ENCODE peak calls at places on chromosomes 11 and 22, in ten cellular contexts. E, J, Q, B, P, K, U, M, S and N are unnamed samples.

GRCh38 chr11:96188625-96189006 is 154.4 kb downstream of the MAML2 start:
- DNase-seq in E (no peak), J (no peak), Q (no peak), B (no peak), P (peak), K (no peak), U (no peak), M (no peak), S (no peak), N (no peak)

GRCh38 chr11:85740464-85741400 is 54.7 kb upstream of the CCDC89 start:
- DNase-seq in E (no peak), J (no peak), Q (no peak), B (no peak), P (no peak), K (no peak), U (no peak), M (no peak), S (no peak), N (no peak)

GRCh38 chr11:1197886-1198765 is 24.7 kb upstream of the MUC5B start:
- DNase-seq in E (peak), J (peak), Q (peak), B (peak), P (no peak), K (peak), U (no peak), M (no peak), S (no peak), N (no peak)

GRCh38 chr11:135033545-135033944 is 621.5 kb upstream of the B3GAT1 start:
- DNase-seq in E (no peak), J (no peak), Q (no peak), B (no peak), P (no peak), K (no peak), U (no peak), M (peak), S (no peak), N (no peak)

GRCh38 chr11:76669901-76670474 is 559 bp downstream of the LRRC32 start:
- DNase-seq in E (peak), J (no peak), Q (peak), B (no peak), P (peak), K (peak), U (peak), M (no peak), S (peak), N (peak)

GRCh38 chr11:65208785-65209710 is 27.3 kb downstream of the CAPN1 start:
- DNase-seq in E (peak), J (peak), Q (peak), B (no peak), P (no peak), K (no peak), U (no peak), M (no peak), S (no peak), N (no peak)

GRCh38 chr11:371716-372590 is 2.7 kb downstream of the B4GALNT4 start:
- DNase-seq in E (no peak), J (no peak), Q (no peak), B (peak), P (no peak), K (no peak), U (no peak), M (no peak), S (no peak), N (no peak)

GRCh38 chr22:32949719-32950118 is 108.5 kb downstream of the SYN3 start:
- DNase-seq in E (no peak), J (no peak), Q (no peak), B (no peak), P (no peak), K (no peak), U (no peak), M (no peak), S (no peak), N (no peak)

GRCh38 chr11:17402486-17402885 is 14.0 kb upstream of the KCNJ11 start:
- DNase-seq in E (no peak), J (no peak), Q (no peak), B (no peak), P (no peak), K (no peak), U (no peak), M (no peak), S (no peak), N (no peak)

GRCh38 chr22:24582111-24582814 is 10.6 kb downstream of the LRRC75B start:
- DNase-seq in E (peak), J (peak), Q (no peak), B (no peak), P (no peak), K (no peak), U (no peak), M (no peak), S (no peak), N (no peak)

GRCh38 chr11:126938718-126939117 is 61.9 kb downstream of the KIRREL3 start:
- DNase-seq in E (no peak), J (no peak), Q (no peak), B (no peak), P (no peak), K (no peak), U (no peak), M (no peak), S (no peak), N (no peak)

GRCh38 chr22:24685804-24686203 is 82.8 kb downstream of the GGT1 start:
- DNase-seq in E (no peak), J (no peak), Q (no peak), B (peak), P (no peak), K (no peak), U (no peak), M (no peak), S (no peak), N (no peak)

GRCh38 chr22:40588726-40589125 is 47.8 kb downstream of the MRTFA start:
- DNase-seq in E (no peak), J (no peak), Q (no peak), B (no peak), P (peak), K (no peak), U (no peak), M (peak), S (no peak), N (no peak)

GRCh38 chr11:73997120-73997772 is 11.6 kb downstream of the UCP3 start:
- DNase-seq in E (peak), J (no peak), Q (no peak), B (no peak), P (no peak), K (no peak), U (no peak), M (no peak), S (no peak), N (no peak)

GRCh38 chr22:42269407-42270177 is 861 bp downstream of the TCF20 start:
- DNase-seq in E (peak), J (peak), Q (peak), B (peak), P (no peak), K (peak), U (peak), M (peak), S (peak), N (no peak)
- TF ChIP-seq POLR2A in E (no peak), J (no peak), Q (no peak), B (peak), P (no peak), K (no peak), U (no peak), M (peak), S (peak), N (no peak)

GRCh38 chr11:87290304-87290922 is 252.7 kb downstream of the TMEM135 start:
- DNase-seq in E (no peak), J (no peak), Q (no peak), B (no peak), P (peak), K (no peak), U (peak), M (peak), S (no peak), N (no peak)
- TF ChIP-seq CTCF in E (peak), J (peak), Q (no peak), B (peak), P (peak), K (peak), U (peak), M (peak), S (peak), N (peak)

GRCh38 chr22:23180301-23180892 is at the start of gene BCR:
- DNase-seq in E (peak), J (peak), Q (peak), B (peak), P (peak), K (peak), U (peak), M (peak), S (peak), N (peak)
- TF ChIP-seq POLR2A in E (no peak), J (no peak), Q (no peak), B (peak), P (no peak), K (peak), U (no peak), M (peak), S (peak), N (peak)

GRCh38 chr11:43935131-43935979 is 7.1 kb upstream of the C11orf96 start:
- DNase-seq in E (no peak), J (no peak), Q (peak), B (no peak), P (no peak), K (no peak), U (no peak), M (no peak), S (no peak), N (no peak)

GRCh38 chr11:43934359-43935130 is 7.9 kb upstream of the C11orf96 start:
- DNase-seq in E (no peak), J (no peak), Q (peak), B (no peak), P (no peak), K (peak), U (no peak), M (no peak), S (no peak), N (no peak)

GRCh38 chr11:43933226-43933607 is 9.2 kb upstream of the C11orf96 start:
- DNase-seq in E (no peak), J (no peak), Q (peak), B (no peak), P (no peak), K (no peak), U (no peak), M (no peak), S (no peak), N (no peak)

GRCh38 chr11:43931717-43932039 is 10.8 kb upstream of the C11orf96 start:
- DNase-seq in E (no peak), J (no peak), Q (peak), B (no peak), P (no peak), K (no peak), U (no peak), M (peak), S (no peak), N (no peak)

GRCh38 chr11:43933608-43934358 is 8.7 kb upstream of the C11orf96 start:
- DNase-seq in E (no peak), J (no peak), Q (peak), B (no peak), P (peak), K (no peak), U (no peak), M (no peak), S (no peak), N (no peak)
- TF ChIP-seq CTCF in E (no peak), J (no peak), Q (no peak), B (no peak), P (peak), K (no peak), U (no peak), M (no peak), S (no peak), N (no peak)

DNA sequence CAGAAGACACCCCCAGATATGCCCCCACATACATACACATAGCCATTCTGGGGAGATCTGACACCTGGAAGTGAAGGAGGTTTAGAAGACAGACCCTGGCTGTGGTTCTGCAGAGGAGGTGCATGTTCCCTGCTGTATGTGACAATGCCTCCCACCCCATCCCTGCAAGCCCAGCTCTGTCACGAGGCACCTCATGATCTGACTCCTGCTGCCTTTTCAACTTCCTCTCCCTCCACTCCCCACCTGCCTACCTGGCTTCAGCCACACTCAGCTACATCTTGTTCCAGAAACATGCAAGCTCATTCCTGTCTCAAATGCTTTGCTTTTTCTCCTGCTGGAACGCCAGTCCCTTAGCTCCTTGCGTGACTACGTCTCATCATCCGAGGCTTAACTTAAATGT is 114.6 kb downstream of the FEZ1 start:
- DNase-seq in E (no peak), J (no peak), Q (no peak), B (no peak), P (no peak), K (no peak), U (no peak), M (no peak), S (no peak), N (no peak)
- TF ChIP-seq POLR2A in E (no peak), J (no peak), Q (no peak), B (no peak), P (no peak), K (no peak), U (no peak), M (no peak), S (no peak), N (no peak)

GRCh38 chr22:29609139-29609538 is 5.7 kb downstream of the NF2 start:
- DNase-seq in E (no peak), J (no peak), Q (no peak), B (no peak), P (no peak), K (no peak), U (no peak), M (peak), S (no peak), N (no peak)
- TF ChIP-seq CTCF in E (no peak), J (no peak), Q (no peak), B (no peak), P (peak), K (no peak), U (peak), M (peak), S (no peak), N (no peak)

GRCh38 chr11:112227471-112227870 is 1.2 kb downstream of the PTS start:
- DNase-seq in E (no peak), J (no peak), Q (no peak), B (no peak), P (no peak), K (no peak), U (no peak), M (no peak), S (no peak), N (no peak)

GRCh38 chr11:112227002-112227401 is 774 bp downstream of the PTS start:
- DNase-seq in E (no peak), J (no peak), Q (no peak), B (no peak), P (peak), K (no peak), U (no peak), M (peak), S (no peak), N (no peak)

GRCh38 chr11:112225753-112226061 is 521 bp upstream of the PTS start:
- DNase-seq in E (peak), J (no peak), Q (no peak), B (no peak), P (peak), K (peak), U (no peak), M (no peak), S (no peak), N (peak)

GRCh38 chr11:112223754-112224532 is 2.3 kb upstream of the PTS start:
- DNase-seq in E (no peak), J (no peak), Q (no peak), B (no peak), P (no peak), K (no peak), U (no peak), M (no peak), S (no peak), N (no peak)

GRCh38 chr11:112226062-112226921 is at the start of gene PTS:
- DNase-seq in E (peak), J (peak), Q (peak), B (peak), P (peak), K (peak), U (peak), M (peak), S (peak), N (peak)
- TF ChIP-seq POLR2A in E (peak), J (no peak), Q (peak), B (peak), P (peak), K (peak), U (peak), M (peak), S (peak), N (peak)